ENCODE peak calls at places on chromosome 22, in five cellular contexts. Z is A549, R is endothelial cell of umbilical vein, W is GM12878, U is K562. J is an unnamed sample.

GRCh38 chr22:48494968-48495750 is 1332.5 kb downstream of the BRD1 start:
- DNase-seq in Z (no peak), W (no peak), R (no peak), U (no peak), J (no peak)

GRCh38 chr22:38614331-38615122 is 41.7 kb downstream of the FAM227A start:
- DNase-seq in U (no peak), R (no peak), W (no peak), Z (no peak), J (peak)

GRCh38 chr22:26164174-26164573 is 5.1 kb upstream of the SEZ6L start:
- DNase-seq in R (no peak), Z (no peak), U (no peak), W (no peak), J (no peak)

GRCh38 chr22:41535244-41535643 is 9.0 kb downstream of the POLR3H start:
- DNase-seq in Z (peak), U (peak), R (no peak), W (no peak), J (peak)

GRCh38 chr22:30486661-30487115 is 14.9 kb upstream of the SEC14L3 start:
- DNase-seq in Z (peak), W (no peak), R (no peak), U (no peak), J (no peak)

GRCh38 chr22:38299001-38299651 is 18.1 kb downstream of the CSNK1E start:
- DNase-seq in U (no peak), W (no peak), Z (no peak), R (no peak), J (no peak)

GRCh38 chr22:49197500-49197899 is 630.2 kb downstream of the BRD1 start:
- DNase-seq in Z (no peak), R (no peak), W (no peak), U (no peak), J (no peak)

GRCh38 chr22:44663256-44663999 is 38.6 kb upstream of the PRR5 start:
- DNase-seq in R (no peak), W (no peak), U (no peak), Z (no peak), J (no peak)

GRCh38 chr22:28922540-28923244 is 39.3 kb downstream of the ZNRF3 start:
- DNase-seq in R (no peak), Z (no peak), W (no peak), U (no peak), J (peak)

GRCh38 chr22:44648821-44649566 is 53.0 kb upstream of the PRR5 start:
- DNase-seq in W (no peak), Z (no peak), R (peak), U (no peak), J (no peak)

GRCh38 chr22:29885610-29886009 is 2.6 kb downstream of the MTMR3 start:
- DNase-seq in W (no peak), Z (no peak), U (no peak), R (no peak), J (no peak)

GRCh38 chr22:24525416-24526037 is 29.4 kb downstream of the GUCD1 start:
- DNase-seq in Z (peak), U (peak), W (peak), R (peak), J (peak)

GRCh38 chr22:29040385-29041275 is 21.0 kb downstream of the C22orf31 start:
- DNase-seq in R (peak), Z (no peak), W (peak), U (peak), J (peak)

GRCh38 chr22:23225724-23226496 is 45.6 kb downstream of the BCR start:
- DNase-seq in R (peak), U (no peak), Z (peak), W (no peak), J (no peak)

GRCh38 chr22:33568934-33569496 is 351.3 kb downstream of the LARGE1 start:
- DNase-seq in Z (no peak), W (no peak), R (no peak), U (no peak), J (no peak)

GRCh38 chr22:22981670-22982571 is 88.4 kb upstream of the GNAZ start:
- DNase-seq in R (no peak), U (no peak), W (no peak), Z (no peak), J (no peak)

GRCh38 chr22:21628386-21629261 is 1.2 kb downstream of the YDJC start:
- DNase-seq in Z (no peak), W (no peak), U (peak), R (no peak), J (no peak)

GRCh38 chr22:30159561-30160353 is 79.5 kb downstream of the HORMAD2 start:
- DNase-seq in U (no peak), Z (peak), W (no peak), R (peak), J (peak)

GRCh38 chr22:21626073-21626734 is 3.6 kb downstream of the YDJC start:
- DNase-seq in R (no peak), W (no peak), U (peak), Z (no peak), J (no peak)

GRCh38 chr22:21641417-21641794 is 696 bp upstream of the SDF2L1 start:
- DNase-seq in R (peak), U (peak), Z (peak), W (no peak), J (peak)

GRCh38 chr22:24592144-24592845 is 578 bp downstream of the LRRC75B start:
- DNase-seq in U (no peak), R (peak), W (no peak), Z (no peak), J (no peak)

GRCh38 chr22:38784035-38784434 is 9.9 kb downstream of the DNAL4 start:
- DNase-seq in Z (no peak), W (no peak), R (no peak), U (no peak), J (no peak)

GRCh38 chr22:30224161-30224857 is 22.2 kb downstream of the LIF start:
- DNase-seq in Z (peak), R (no peak), W (peak), U (no peak), J (no peak)

GRCh38 chr22:35076648-35077047 is 10.7 kb downstream of the ISX start:
- DNase-seq in U (no peak), Z (no peak), W (no peak), R (no peak), J (no peak)
- TF ChIP-seq MYC in U (no peak), Z (no peak), W (no peak), R (no peak), J (no peak)

DNA sequence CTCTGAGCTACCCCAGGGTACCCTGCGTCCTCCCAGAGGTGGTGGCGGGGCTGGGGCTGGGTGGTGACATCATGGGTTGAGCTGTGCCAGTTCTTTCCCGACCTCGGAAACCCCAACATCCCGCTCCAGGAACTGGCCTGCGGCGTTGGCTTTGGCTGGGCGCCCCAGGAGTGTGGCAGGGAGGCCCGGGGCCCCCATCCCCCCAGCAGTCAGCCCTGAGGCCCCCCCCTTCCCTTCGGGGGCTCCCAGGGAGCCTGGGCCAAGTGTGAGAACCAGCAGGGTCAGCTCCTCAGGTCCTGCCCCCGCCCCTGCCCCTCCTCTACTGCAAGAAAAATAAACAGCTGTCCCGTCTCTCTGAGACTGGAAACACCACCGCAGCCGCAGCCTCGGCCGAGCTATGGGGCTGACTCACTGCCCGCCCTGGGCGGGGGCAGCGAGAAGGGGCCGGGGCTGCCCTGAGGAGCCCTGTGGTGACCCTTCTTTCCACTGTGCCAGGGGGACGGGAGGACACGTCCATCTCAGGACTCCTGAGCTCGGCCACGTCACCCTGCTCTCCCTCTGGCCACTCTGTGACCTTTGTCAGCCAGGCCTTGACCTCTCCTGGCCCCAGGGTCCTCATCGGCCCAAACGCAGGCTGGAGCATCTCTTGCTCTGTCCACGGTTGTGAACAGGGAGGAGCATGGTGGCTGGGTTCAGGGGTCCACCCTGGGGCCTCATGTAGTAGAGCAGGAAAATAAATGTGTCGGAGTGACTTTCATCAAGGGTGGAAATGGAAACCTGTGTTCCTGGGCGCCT is 73.4 kb downstream of the WNT7B start:
- DNase-seq in W (no peak), R (peak), U (no peak), Z (no peak), J (no peak)
- TF ChIP-seq MYC in W (no peak), R (no peak), U (no peak), Z (no peak), J (no peak)

DNA sequence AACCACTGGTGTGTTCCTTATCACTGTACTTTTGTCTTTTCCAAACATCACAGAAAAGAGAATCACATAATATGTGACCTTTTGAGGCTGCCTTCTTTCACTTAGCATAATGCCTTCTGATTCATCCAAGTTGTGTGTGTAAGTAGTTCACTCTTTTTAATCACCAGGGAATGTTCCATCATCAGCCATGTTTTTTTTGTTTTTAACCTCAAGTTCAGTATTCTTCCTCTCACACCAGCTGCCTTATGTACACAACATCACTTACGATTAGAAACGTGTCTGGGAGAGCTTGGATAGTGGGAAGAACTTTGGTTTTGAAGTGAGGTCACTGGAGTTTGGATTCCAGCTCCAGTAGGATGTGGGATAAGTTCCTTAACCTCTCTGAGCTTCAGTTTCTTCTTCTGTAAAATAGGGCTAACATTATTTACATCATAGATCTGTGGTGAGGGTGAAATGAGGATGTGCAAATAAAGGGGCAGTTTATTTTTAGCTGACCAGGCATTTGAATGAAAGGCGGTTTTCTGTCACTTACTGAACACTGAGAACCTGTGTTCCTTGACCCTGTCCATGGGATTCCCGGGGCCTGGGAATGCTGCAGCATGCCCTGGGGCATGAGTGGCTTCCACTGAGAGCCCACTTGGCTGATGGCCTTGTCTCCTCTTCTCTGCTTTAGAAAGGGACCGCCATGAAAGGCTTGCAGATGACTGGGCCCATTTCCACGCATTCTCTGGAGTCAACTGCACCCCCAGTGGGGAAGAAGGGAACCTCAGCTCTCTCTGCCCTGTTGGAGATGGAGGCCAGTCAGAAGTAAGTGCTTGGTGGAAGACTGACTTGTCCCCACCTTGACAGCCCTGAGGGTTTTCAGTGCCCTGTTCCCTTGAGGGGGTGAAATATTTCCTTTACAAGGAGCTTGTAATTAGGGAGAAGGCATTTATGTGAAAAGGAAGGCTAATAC is 92.6 kb downstream of the DEPDC5 start:
- DNase-seq in W (no peak), R (no peak), Z (peak), U (peak), J (no peak)
- TF ChIP-seq MYC in W (no peak), R (no peak), Z (no peak), U (no peak), J (no peak)

DNA sequence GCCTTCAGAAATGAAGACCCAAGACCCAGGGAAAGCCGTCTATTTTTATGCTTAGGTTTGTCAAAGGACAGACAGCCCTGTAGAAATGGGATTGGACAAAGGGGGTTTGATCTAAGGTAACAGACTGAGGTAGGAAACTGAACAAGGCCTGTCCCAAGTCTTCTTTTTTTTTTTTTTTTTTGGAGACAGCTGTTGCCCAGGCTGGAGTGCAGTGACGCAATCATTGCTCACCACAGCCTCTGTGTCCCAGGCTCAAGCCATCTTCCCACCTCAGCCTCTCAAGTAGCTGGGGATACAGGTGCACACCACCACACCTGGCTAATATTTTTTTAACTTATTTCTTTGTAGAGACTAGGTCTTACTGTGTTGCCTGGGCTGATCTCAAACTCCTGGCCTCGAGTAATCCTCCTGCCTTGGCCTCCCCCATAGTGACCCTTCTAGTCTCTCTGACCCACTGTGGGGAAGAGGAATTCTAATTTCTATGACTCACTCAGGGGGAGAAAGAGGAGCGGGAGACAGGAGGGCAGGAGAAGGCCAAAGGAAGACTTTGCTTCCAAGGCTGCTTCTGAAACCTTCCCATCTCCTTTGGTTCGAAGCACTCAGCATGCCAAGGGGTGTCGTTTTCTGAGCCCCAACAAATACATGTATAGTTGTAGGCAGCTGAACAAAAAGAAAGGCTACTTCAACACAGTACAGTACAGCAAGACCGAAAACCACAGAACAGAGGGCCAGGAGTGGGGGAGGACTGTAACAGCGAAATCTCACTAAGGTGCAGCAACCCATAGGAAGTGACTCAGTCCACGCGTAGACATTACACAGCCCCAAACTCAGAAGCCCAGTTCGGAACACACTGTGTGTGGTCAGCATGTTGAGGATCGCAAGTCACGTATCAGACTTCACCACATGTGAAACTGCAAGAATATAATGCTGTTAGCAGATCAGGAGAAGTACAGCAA is 872 bp downstream of the TMA7B start:
- DNase-seq in R (no peak), U (peak), Z (no peak), W (peak), J (no peak)
- TF ChIP-seq MYC in R (no peak), U (peak), Z (no peak), W (no peak), J (no peak)

GRCh38 chr22:18987765-18988164 is 51.7 kb upstream of the PRODH start:
- DNase-seq in W (no peak), Z (peak), U (peak), R (no peak), J (peak)
- TF ChIP-seq MYC in W (no peak), Z (no peak), U (peak), R (no peak), J (no peak)

GRCh38 chr22:37229805-37230672 is 14.0 kb downstream of the RAC2 start:
- DNase-seq in R (no peak), Z (no peak), U (peak), W (peak), J (no peak)
- TF ChIP-seq MYC in R (no peak), Z (no peak), U (peak), W (no peak), J (no peak)

GRCh38 chr22:50739279-50739691 is 1.3 kb downstream of the ACR start:
- DNase-seq in W (no peak), Z (no peak), U (no peak), R (no peak), J (no peak)
- TF ChIP-seq MYC in W (no peak), Z (no peak), U (no peak), R (no peak), J (no peak)

DNA sequence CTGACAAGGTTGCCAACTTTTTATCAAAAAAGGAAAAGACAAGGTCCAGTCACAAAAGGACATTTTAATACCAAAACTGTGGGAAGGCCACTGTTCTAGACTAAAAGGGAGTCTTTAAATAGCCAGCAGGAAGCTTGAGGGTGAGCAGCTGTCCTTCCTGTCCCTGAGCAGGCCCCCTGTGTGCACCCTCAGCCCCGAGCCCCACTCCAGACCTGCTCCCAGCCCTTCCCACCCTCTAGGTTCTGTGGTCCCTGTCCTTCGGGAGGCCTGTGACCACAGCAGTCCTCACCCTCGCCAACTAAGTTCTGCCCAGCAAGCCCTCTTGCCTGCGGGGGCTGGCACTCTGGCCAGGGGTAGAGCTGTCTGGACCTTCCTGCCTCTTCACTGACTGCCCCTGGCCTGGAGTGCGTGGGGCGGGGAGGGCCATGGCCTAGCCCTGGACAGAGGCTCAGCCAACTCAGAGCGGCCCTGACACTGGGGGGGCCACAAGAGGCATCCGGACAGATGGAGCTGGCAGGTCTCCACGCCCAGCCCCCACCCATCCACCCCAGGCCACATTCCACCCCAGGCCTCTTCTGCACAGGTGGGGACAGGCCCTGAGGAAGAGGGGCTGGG is 1.6 kb upstream of the PLXNB2 start:
- DNase-seq in Z (no peak), W (no peak), R (no peak), U (no peak), J (no peak)
- TF ChIP-seq MYC in Z (no peak), W (no peak), R (no peak), U (no peak), J (no peak)

GRCh38 chr22:20128902-20129746 is 2.5 kb upstream of the ZDHHC8 start:
- DNase-seq in R (peak), U (peak), Z (no peak), W (no peak), J (peak)

GRCh38 chr22:20131593-20131855 is at the start of gene ZDHHC8:
- DNase-seq in Z (no peak), R (no peak), U (peak), W (no peak), J (no peak)

GRCh38 chr22:20129747-20130014 is 1.9 kb upstream of the ZDHHC8 start:
- DNase-seq in W (no peak), U (no peak), R (no peak), Z (no peak), J (no peak)

GRCh38 chr22:20130739-20131592 is 638 bp upstream of the ZDHHC8 start:
- DNase-seq in Z (no peak), U (peak), W (no peak), R (peak), J (peak)

GRCh38 chr22:20130319-20130718 is 1.3 kb upstream of the ZDHHC8 start:
- DNase-seq in Z (no peak), W (no peak), U (no peak), R (no peak), J (no peak)
- TF ChIP-seq MYC in Z (no peak), W (no peak), U (no peak), R (no peak), J (no peak)

J was measured in HepG2.